ENCODE peak calls at places on chromosomes 3 and 15, in eight cellular contexts. J is HCT116, W is A549, U is AG04450, Y is lower leg skin, M is left ventricle myocardium inferior, D is HFF-Myc, H is dorsolateral prefrontal cortex. R is an unnamed sample.

GRCh38 chr15:73867426-73867825 is 5.9 kb upstream of the TBC1D21 start:
- DNase-seq in J (no peak), H (no peak), D (no peak), U (no peak), W (no peak), Y (no peak), M (no peak), R (no peak)

GRCh38 chr3:151037746-151038145 is 47.7 kb upstream of the MED12L start:
- DNase-seq in J (peak; percentile 4), U (peak; percentile 93), D (peak; percentile 83), W (peak; percentile 13), M (peak; percentile 18), Y (no peak), H (no peak), R (no peak)

GRCh38 chr3:113409676-113410075 is 31.6 kb downstream of the CFAP44 start:
- DNase-seq in J (no peak), U (no peak), W (no peak), H (no peak), Y (no peak), M (no peak), D (no peak), R (no peak)

GRCh38 chr15:41820791-41821423 is 7.0 kb upstream of the JMJD7 start:
- DNase-seq in D (no peak), M (no peak), U (no peak), J (no peak), Y (no peak), H (no peak), W (no peak), R (no peak)

GRCh38 chr15:51499379-51499976 is 123.1 kb downstream of the DMXL2 start:
- DNase-seq in H (no peak), W (peak; percentile 54), Y (no peak), U (peak; percentile 15), D (peak; percentile 21), M (no peak), J (peak; percentile 50), R (peak; percentile 52)

GRCh38 chr3:130906374-130906995 is 12.6 kb downstream of the ATP2C1 start:
- DNase-seq in D (no peak), M (no peak), W (no peak), Y (no peak), J (no peak), U (no peak), H (no peak), R (no peak)

GRCh38 chr15:90933310-90933709 is 961 bp upstream of the HDDC3 start:
- DNase-seq in U (no peak), H (no peak), J (no peak), D (no peak), Y (no peak), M (no peak), W (no peak), R (no peak)

GRCh38 chr3:138310494-138310893 is 19.2 kb downstream of the NME9 start:
- DNase-seq in D (no peak), Y (no peak), J (no peak), M (no peak), U (no peak), W (no peak), H (no peak), R (no peak)

GRCh38 chr3:154779571-154779970 is 300.5 kb upstream of the MME start:
- DNase-seq in W (no peak), Y (no peak), M (no peak), U (peak; percentile 56), D (no peak), J (no peak), H (no peak), R (no peak)

GRCh38 chr15:57861039-57861638 is 154.6 kb downstream of the POLR2M start:
- DNase-seq in J (peak; percentile 60), M (no peak), Y (no peak), W (peak; percentile 28), H (no peak), D (peak; percentile 59), U (peak; percentile 44), R (peak; percentile 36)

GRCh38 chr3:129122697-129123055 is 1.1 kb upstream of the RAB43 start:
- DNase-seq in U (no peak), Y (no peak), J (no peak), M (no peak), H (no peak), D (no peak), W (no peak), R (no peak)

GRCh38 chr3:177358968-177359600 is 161.8 kb upstream of the TBL1XR1 start:
- DNase-seq in U (no peak), W (peak; percentile 29), Y (no peak), D (no peak), J (peak; percentile 44), M (peak; percentile 33), H (no peak), R (peak; percentile 38)

GRCh38 chr3:8888296-8888915 is 74.9 kb downstream of the RAD18 start:
- DNase-seq in J (no peak), Y (no peak), H (no peak), D (no peak), U (peak; percentile 66), M (no peak), W (no peak), R (no peak)

DNA sequence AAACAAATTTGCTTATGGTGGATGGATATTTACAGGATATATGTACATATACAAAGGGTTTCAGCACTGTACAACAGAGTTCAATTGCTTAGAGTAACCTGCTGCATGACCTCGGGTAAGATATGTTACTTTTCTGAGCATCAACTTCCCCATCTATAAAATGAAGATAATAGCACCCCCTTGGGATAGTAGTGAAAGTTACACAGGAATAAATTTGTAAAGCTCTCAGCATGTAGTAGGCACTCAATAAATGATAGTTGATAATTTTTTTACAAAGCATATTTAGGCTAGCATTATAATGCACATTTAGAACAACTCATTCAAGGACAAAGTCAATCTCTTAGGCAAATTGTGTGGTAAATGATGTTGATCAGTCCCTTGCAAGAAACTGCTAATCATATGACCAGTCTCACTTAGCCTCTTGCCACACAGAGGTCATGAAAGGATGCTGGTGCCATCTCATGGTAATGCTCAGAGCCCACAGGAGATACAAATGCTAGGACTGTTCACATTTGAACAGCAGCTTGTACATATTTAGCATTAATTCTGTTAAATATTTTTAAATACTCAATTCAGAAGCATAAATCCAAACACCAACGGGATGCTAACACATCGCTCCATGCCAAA is 123.9 kb downstream of the MAGI1 start:
- DNase-seq in D (no peak), H (no peak), U (no peak), W (no peak), Y (no peak), M (no peak), J (no peak), R (no peak)
- TF ChIP-seq CTCF in D (no peak), H (no peak), U (peak; percentile 2), W (peak; percentile 21), Y (no peak), M (peak; percentile 18), J (peak; percentile 43), R (peak; percentile 19)

GRCh38 chr15:92897620-92898019 is 2.5 kb upstream of the CHD2 start:
- DNase-seq in D (no peak), J (no peak), H (no peak), M (no peak), Y (no peak), W (no peak), U (no peak), R (no peak)

GRCh38 chr15:92900712-92901052 is 558 bp downstream of the CHD2 start:
- DNase-seq in H (no peak), D (no peak), Y (no peak), U (no peak), W (no peak), M (no peak), J (no peak), R (no peak)

GRCh38 chr15:92901053-92901761 is 1.1 kb downstream of the CHD2 start:
- DNase-seq in J (no peak), Y (no peak), U (no peak), H (no peak), W (no peak), M (no peak), D (no peak), R (no peak)

GRCh38 chr15:92899910-92900711 is at the start of gene CHD2:
- DNase-seq in H (peak; percentile 54), M (peak; percentile 37), D (no peak), Y (peak; percentile 69), J (peak; percentile 89), W (peak; percentile 87), U (peak; percentile 41), R (peak; percentile 77)

DNA sequence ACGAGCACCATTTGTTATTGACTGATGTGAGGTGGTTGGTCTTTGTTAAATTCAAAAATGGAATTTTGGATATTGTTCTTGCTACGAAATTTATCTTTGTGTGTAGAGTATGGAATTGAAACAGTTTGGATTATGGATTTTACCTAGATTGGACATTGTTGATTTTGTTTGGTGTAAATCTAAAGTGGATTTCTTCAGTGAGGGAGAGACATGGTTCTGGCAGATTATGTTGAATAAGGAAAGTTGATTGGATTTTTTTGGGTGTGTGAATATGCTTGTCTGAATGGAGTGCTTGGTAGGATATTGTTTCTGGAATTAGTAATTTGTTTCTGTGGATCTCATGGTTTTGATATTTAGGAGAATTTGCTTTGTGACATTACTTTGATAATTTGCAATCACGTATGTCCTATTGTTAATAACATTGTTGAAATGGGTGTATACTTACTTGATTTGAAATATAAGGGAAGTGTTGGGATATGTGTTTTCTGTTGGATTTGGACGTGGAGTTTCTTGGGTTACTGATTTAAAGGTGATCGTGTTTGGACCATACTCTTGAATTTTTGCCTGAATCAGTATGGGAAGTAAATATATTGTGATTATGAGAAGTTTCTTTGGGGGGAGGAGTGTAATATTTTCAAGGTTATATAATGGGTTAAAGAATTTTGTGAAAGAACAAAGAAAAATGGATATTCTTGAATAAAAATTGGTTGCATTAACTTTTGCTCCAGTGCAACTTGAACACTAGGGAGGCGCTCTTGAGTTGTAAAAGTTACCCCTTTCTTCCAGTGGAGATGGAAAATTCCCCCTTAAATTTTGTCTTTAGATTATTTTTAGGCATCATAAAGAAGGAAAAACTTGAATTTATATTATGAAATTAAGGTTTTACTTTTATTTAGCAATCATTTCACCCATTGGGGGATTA is 875 bp upstream of the CHD2 start:
- DNase-seq in J (peak; percentile 45), M (no peak), W (no peak), H (no peak), D (no peak), Y (no peak), U (no peak), R (no peak)
- TF ChIP-seq CTCF in J (peak; percentile 71), M (peak; percentile 26), W (peak; percentile 61), H (no peak), D (peak; percentile 36), Y (peak; percentile 25), U (peak; percentile 42), R (no peak)

GRCh38 chr3:47781685-47782537 is at the start of gene SMARCC1:
- DNase-seq in J (peak; percentile 93), W (peak; percentile 85), M (peak; percentile 98), U (peak; percentile 93), H (peak; percentile 94), D (peak; percentile 93), Y (peak; percentile 96), R (peak; percentile 98)
- TF ChIP-seq CTCF in J (no peak), W (no peak), M (peak; percentile 2), U (no peak), H (peak; percentile 62), D (no peak), Y (no peak), R (peak; percentile 6)

DNA sequence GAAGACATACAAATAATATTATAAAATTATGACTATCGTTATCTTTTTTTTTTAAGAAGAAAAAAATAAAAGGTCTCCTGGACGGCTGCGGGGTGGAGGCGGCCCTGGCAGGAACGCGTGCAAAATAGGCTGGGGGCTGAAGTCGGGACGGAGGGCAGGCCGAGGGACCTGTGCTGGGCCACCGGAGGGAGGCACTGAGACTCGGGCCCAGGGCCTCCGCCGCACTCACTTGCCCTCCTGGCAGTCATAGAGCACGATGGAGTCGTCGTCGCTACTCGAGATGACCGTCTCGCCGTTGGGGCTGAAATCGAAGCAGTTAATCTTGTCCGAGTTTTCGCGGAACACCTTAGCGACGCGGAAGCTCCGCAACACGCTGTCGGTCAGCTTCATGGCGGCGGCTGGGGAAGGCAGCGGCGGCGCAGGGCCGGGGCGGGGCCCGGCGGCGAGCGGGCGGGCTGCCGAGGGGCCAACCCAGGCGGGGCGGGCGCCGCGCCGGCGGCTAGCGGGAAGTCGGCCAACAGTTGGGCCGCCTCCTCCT is 408 bp downstream of the WDR82 start:
- DNase-seq in M (no peak), D (no peak), Y (peak; percentile 55), H (no peak), W (peak; percentile 33), U (no peak), J (no peak), R (peak; percentile 66)
- TF ChIP-seq CTCF in M (peak; percentile 63), D (peak; percentile 14), Y (no peak), H (no peak), W (no peak), U (peak; percentile 47), J (no peak), R (no peak)

R was measured in GM10248.